ENCODE peak calls at places on chromosomes 11 and 22, in seven cellular contexts. One of them, this sample, is unnamed. For H3K4me1, the result is how much of the 10 kb centered on the place peaks cover.

GRCh38 chr11:65279713-65280459 is 18.1 kb downstream of the POLA2 start:
- DNase-seq in heart right ventricle: peak
- DNase-seq in Peyer's patch: no peak
- DNase-seq in IMR-90: peak
- DNase-seq in uterus: peak
- DNase-seq in PC-3: peak
- DNase-seq in thoracic aorta: peak
- DNase-seq in this sample: peak

GRCh38 chr11:134126197-134126822 is 57.4 kb downstream of the JAM3 start:
- DNase-seq in uterus: no peak
- DNase-seq in heart right ventricle: no peak
- DNase-seq in Peyer's patch: no peak
- DNase-seq in thoracic aorta: no peak
- DNase-seq in PC-3: peak
- DNase-seq in IMR-90: peak
- DNase-seq in this sample: no peak

GRCh38 chr11:34343686-34344085 is 14.1 kb downstream of the ABTB2 start:
- DNase-seq in uterus: no peak
- DNase-seq in IMR-90: no peak
- DNase-seq in PC-3: no peak
- DNase-seq in thoracic aorta: no peak
- DNase-seq in heart right ventricle: no peak
- DNase-seq in Peyer's patch: no peak
- DNase-seq in this sample: no peak

GRCh38 chr11:57116654-57117053 is 65.1 kb upstream of the LRRC55 start:
- DNase-seq in IMR-90: peak
- DNase-seq in Peyer's patch: no peak
- DNase-seq in uterus: no peak
- DNase-seq in heart right ventricle: peak
- DNase-seq in thoracic aorta: no peak
- DNase-seq in PC-3: peak
- DNase-seq in this sample: peak

GRCh38 chr11:65298131-65298535 is 16.5 kb upstream of the CDC42EP2 start:
- DNase-seq in Peyer's patch: no peak
- DNase-seq in thoracic aorta: no peak
- DNase-seq in IMR-90: peak
- DNase-seq in uterus: peak
- DNase-seq in heart right ventricle: peak
- DNase-seq in PC-3: no peak
- DNase-seq in this sample: peak

GRCh38 chr11:3166268-3167142 is 1.4 kb upstream of the OSBPL5 start:
- DNase-seq in PC-3: no peak
- DNase-seq in thoracic aorta: no peak
- DNase-seq in uterus: no peak
- DNase-seq in Peyer's patch: peak
- DNase-seq in heart right ventricle: no peak
- DNase-seq in IMR-90: no peak
- DNase-seq in this sample: no peak

GRCh38 chr22:29820941-29821789 is 16.9 kb downstream of the ASCC2 start:
- DNase-seq in Peyer's patch: peak
- DNase-seq in PC-3: peak
- DNase-seq in thoracic aorta: peak
- DNase-seq in heart right ventricle: peak
- DNase-seq in uterus: peak
- DNase-seq in IMR-90: peak
- DNase-seq in this sample: peak

GRCh38 chr11:80146231-80146630 is 705.4 kb upstream of the TENM4 start:
- DNase-seq in thoracic aorta: no peak
- DNase-seq in Peyer's patch: no peak
- DNase-seq in uterus: no peak
- DNase-seq in PC-3: peak
- DNase-seq in IMR-90: no peak
- DNase-seq in heart right ventricle: no peak
- DNase-seq in this sample: no peak

GRCh38 chr11:86644291-86644690 is 28.1 kb downstream of the ME3 start:
- DNase-seq in IMR-90: peak
- DNase-seq in PC-3: peak
- DNase-seq in heart right ventricle: no peak
- DNase-seq in uterus: no peak
- DNase-seq in thoracic aorta: no peak
- DNase-seq in Peyer's patch: no peak
- DNase-seq in this sample: peak

GRCh38 chr11:114159320-114159719 is 99.8 kb downstream of the ZBTB16 start:
- DNase-seq in heart right ventricle: no peak
- DNase-seq in thoracic aorta: no peak
- DNase-seq in PC-3: peak
- DNase-seq in Peyer's patch: no peak
- DNase-seq in uterus: no peak
- DNase-seq in IMR-90: no peak
- DNase-seq in this sample: no peak
- H3K4me1 ChIP-seq in heart right ventricle: half or more
- H3K4me1 ChIP-seq in thoracic aorta: half or more
- H3K4me1 ChIP-seq in PC-3: under half
- H3K4me1 ChIP-seq in Peyer's patch: under half
- H3K4me1 ChIP-seq in uterus: under half
- H3K4me1 ChIP-seq in IMR-90: under half
- H3K4me1 ChIP-seq in this sample: half or more

DNA sequence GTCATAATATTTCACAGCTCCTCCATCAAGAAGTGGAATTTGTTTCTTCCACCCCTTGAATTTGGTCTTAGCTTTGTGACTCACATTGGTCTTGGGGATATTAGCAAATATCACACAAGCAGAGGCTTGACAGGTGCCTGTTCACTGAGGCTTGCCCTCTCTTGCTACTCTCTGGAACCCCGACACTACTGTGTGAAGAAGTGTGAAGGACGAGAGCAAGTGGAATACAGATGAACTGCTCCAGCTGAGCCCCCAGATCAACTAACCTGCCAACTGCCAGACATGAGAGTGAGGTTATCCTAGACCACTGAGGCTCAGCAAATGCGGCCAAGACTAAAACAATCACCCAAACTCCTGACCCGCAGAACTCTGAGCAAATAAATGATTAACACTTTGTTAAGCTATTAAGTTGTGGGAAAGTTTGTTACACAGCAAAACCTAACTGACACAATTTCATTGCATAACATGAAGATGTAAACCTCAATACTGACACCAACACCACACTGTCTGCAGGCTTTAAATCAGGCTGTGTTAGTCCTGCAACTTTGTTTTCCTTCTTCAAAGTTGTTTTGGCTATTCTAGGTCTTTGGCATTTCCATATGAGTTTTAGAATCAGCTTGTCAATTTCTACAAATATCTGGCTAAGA is 142.5 kb downstream of the APOL5 start:
- DNase-seq in PC-3: no peak
- DNase-seq in Peyer's patch: no peak
- DNase-seq in uterus: no peak
- DNase-seq in heart right ventricle: no peak
- DNase-seq in IMR-90: no peak
- DNase-seq in thoracic aorta: no peak
- DNase-seq in this sample: no peak
- H3K4me1 ChIP-seq in PC-3: under half
- H3K4me1 ChIP-seq in Peyer's patch: under half
- H3K4me1 ChIP-seq in uterus: under half
- H3K4me1 ChIP-seq in heart right ventricle: under half
- H3K4me1 ChIP-seq in IMR-90: under half
- H3K4me1 ChIP-seq in thoracic aorta: under half
- H3K4me1 ChIP-seq in this sample: under half

GRCh38 chr22:27684856-27685255 is 116.7 kb downstream of the MN1 start:
- DNase-seq in PC-3: no peak
- DNase-seq in thoracic aorta: no peak
- DNase-seq in IMR-90: peak
- DNase-seq in heart right ventricle: no peak
- DNase-seq in Peyer's patch: no peak
- DNase-seq in uterus: no peak
- DNase-seq in this sample: no peak
- H3K4me1 ChIP-seq in PC-3: under half
- H3K4me1 ChIP-seq in thoracic aorta: under half
- H3K4me1 ChIP-seq in IMR-90: under half
- H3K4me1 ChIP-seq in heart right ventricle: under half
- H3K4me1 ChIP-seq in Peyer's patch: under half
- H3K4me1 ChIP-seq in uterus: under half
- H3K4me1 ChIP-seq in this sample: under half

DNA sequence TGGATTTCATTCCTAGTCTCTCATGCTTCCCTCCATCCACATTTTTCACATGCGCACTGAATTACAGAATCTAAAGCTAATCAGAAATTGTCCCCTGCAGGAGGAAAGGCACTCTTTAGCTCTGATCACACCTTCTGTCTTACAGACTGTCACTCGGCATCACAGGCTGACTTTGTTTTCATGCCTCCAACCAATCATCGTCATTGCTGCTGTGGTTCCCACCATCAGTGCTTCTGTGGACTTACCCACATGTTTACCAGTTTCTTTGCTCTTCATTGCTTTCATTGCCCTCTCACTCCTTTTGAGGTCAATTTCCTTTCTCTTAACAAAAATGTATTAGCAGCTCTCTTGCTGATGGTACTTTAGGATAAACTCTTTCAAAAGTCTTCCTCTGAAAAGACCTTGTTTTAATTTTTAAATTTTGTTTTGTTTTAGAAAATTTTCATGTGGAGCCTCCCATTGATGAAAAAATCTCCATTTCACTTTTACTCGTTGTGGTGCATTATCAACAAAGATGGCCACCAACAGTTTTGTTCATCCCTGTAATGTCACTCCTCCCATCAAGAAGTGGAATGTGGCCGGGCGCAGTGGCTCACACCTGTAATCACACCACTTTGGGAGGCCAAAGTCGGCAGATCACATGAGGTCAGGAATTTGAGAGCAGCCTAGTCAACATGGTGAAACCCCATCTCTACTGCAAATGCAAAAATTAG is 20.2 kb upstream of the TREH start:
- DNase-seq in uterus: no peak
- DNase-seq in heart right ventricle: no peak
- DNase-seq in thoracic aorta: no peak
- DNase-seq in Peyer's patch: no peak
- DNase-seq in IMR-90: no peak
- DNase-seq in PC-3: no peak
- DNase-seq in this sample: no peak
- H3K4me1 ChIP-seq in uterus: under half
- H3K4me1 ChIP-seq in heart right ventricle: under half
- H3K4me1 ChIP-seq in thoracic aorta: under half
- H3K4me1 ChIP-seq in Peyer's patch: under half
- H3K4me1 ChIP-seq in IMR-90: under half
- H3K4me1 ChIP-seq in PC-3: under half
- H3K4me1 ChIP-seq in this sample: under half

GRCh38 chr11:9738126-9738525 is 74.2 kb downstream of the SWAP70 start:
- DNase-seq in Peyer's patch: no peak
- DNase-seq in uterus: no peak
- DNase-seq in heart right ventricle: no peak
- DNase-seq in PC-3: no peak
- DNase-seq in thoracic aorta: no peak
- DNase-seq in IMR-90: no peak
- DNase-seq in this sample: peak
- H3K4me1 ChIP-seq in Peyer's patch: under half
- H3K4me1 ChIP-seq in uterus: under half
- H3K4me1 ChIP-seq in heart right ventricle: under half
- H3K4me1 ChIP-seq in PC-3: under half
- H3K4me1 ChIP-seq in thoracic aorta: under half
- H3K4me1 ChIP-seq in IMR-90: under half
- H3K4me1 ChIP-seq in this sample: under half

This sample was measured in body of pancreas.